ENCODE peak calls at places on chromosome 18, in six cellular contexts. R is activated T-helper 1 cell treated with anti-CD3 and anti-CD28 coated beads, Interleukin-2, amount 50 U/mL, for 16 hours; O is prostate gland; B is AG08395; K is stomach; P is DND-41. W is an unnamed sample.

GRCh38 chr18:74242451-74243096 is 49.2 kb downstream of the CYB5A start:
- DNase-seq in R (no peak), O (no peak), B (no peak), K (no peak), P (no peak), W (peak; percentile 84)

GRCh38 chr18:49362431-49362830 is 98.0 kb downstream of the DYM start:
- DNase-seq in R (no peak), O (no peak), B (no peak), K (no peak), P (no peak), W (no peak)

GRCh38 chr18:59593291-59593717 is 103.9 kb downstream of the CCBE1 start:
- DNase-seq in R (no peak), O (no peak), B (peak; percentile 77), K (no peak), P (no peak), W (no peak)

GRCh38 chr18:73355076-73355475 is 487.3 kb upstream of the NETO1 start:
- DNase-seq in R (no peak), O (no peak), B (no peak), K (no peak), P (no peak), W (no peak)

GRCh38 chr18:36181386-36181785 is 5.9 kb upstream of the MOCOS start:
- DNase-seq in R (no peak), O (no peak), B (no peak), K (no peak), P (no peak), W (peak; percentile 40)

GRCh38 chr18:79221136-79221535 is 151.9 kb downstream of the ATP9B start:
- DNase-seq in R (no peak), O (no peak), B (no peak), K (no peak), P (no peak), W (no peak)

GRCh38 chr18:13500227-13500865 is 226.0 kb downstream of the FAM210A start:
- DNase-seq in R (no peak), O (peak; percentile 49), B (peak; percentile 73), K (no peak), P (peak; percentile 39), W (peak; percentile 50)

GRCh38 chr18:61236476-61237057 is 96.7 kb upstream of the CDH20 start:
- DNase-seq in R (no peak), O (no peak), B (no peak), K (no peak), P (no peak), W (no peak)

GRCh38 chr18:45156941-45157340 is 458.3 kb upstream of the SLC14A2 start:
- DNase-seq in R (no peak), O (no peak), B (no peak), K (no peak), P (no peak), W (no peak)

GRCh38 chr18:37282386-37283037 is 283.1 kb downstream of the CELF4 start:
- DNase-seq in R (no peak), O (no peak), B (no peak), K (no peak), P (no peak), W (no peak)

GRCh38 chr18:2410688-2411087 is 160.6 kb downstream of the METTL4 start:
- DNase-seq in R (no peak), O (no peak), B (no peak), K (no peak), P (no peak), W (no peak)

GRCh38 chr18:11986061-11986460 is 4.8 kb downstream of the IMPA2 start:
- DNase-seq in R (no peak), O (no peak), B (no peak), K (no peak), P (no peak), W (peak; percentile 44)

GRCh38 chr18:5294113-5294617 is 1.4 kb downstream of the ZBTB14 start:
- DNase-seq in R (peak; percentile 25), O (peak; percentile 52), B (no peak), K (peak; percentile 61), P (no peak), W (no peak)

GRCh38 chr18:51123481-51123880 is 74.0 kb downstream of the MEX3C start:
- DNase-seq in R (no peak), O (no peak), B (no peak), K (no peak), P (no peak), W (no peak)

GRCh38 chr18:59549797-59550516 is 147.3 kb downstream of the CCBE1 start:
- DNase-seq in R (no peak), O (peak; percentile 64), B (no peak), K (peak; percentile 31), P (no peak), W (no peak)

GRCh38 chr18:71075147-71075546 is 786.3 kb downstream of the SOCS6 start:
- DNase-seq in R (no peak), O (no peak), B (no peak), K (no peak), P (no peak), W (no peak)

GRCh38 chr18:3305933-3306332 is 44.0 kb downstream of the MYL12B start:
- DNase-seq in R (no peak), O (peak; percentile 27), B (no peak), K (no peak), P (no peak), W (no peak)

GRCh38 chr18:13605901-13606300 is 120.5 kb downstream of the FAM210A start:
- DNase-seq in R (no peak), O (no peak), B (no peak), K (no peak), P (no peak), W (no peak)

GRCh38 chr18:11494093-11494492 is 115.3 kb upstream of the SLC35G4 start:
- DNase-seq in R (no peak), O (no peak), B (peak; percentile 48), K (no peak), P (no peak), W (no peak)

GRCh38 chr18:57432118-57432517 is 3.1 kb upstream of the ONECUT2 start:
- DNase-seq in R (no peak), O (no peak), B (no peak), K (no peak), P (no peak), W (no peak)

GRCh38 chr18:32057624-32058165 is 34.0 kb upstream of the RNF138 start:
- DNase-seq in R (no peak), O (no peak), B (no peak), K (no peak), P (no peak), W (no peak)

GRCh38 chr18:79791141-79791972 is 6.4 kb upstream of the KCNG2 start:
- DNase-seq in R (no peak), O (peak; percentile 58), B (peak; percentile 83), K (peak; percentile 43), P (no peak), W (no peak)

GRCh38 chr18:36448384-36449290 is 151.1 kb downstream of the FHOD3 start:
- DNase-seq in R (no peak), O (no peak), B (no peak), K (no peak), P (no peak), W (no peak)

GRCh38 chr18:25350561-25351201 is 1.3 kb downstream of the ZNF521 start:
- DNase-seq in R (no peak), O (no peak), B (peak; percentile 43), K (no peak), P (no peak), W (peak; percentile 44)

GRCh38 chr18:79945118-79946042 is 6.1 kb downstream of the SLC66A2 start:
- DNase-seq in R (no peak), O (no peak), B (no peak), K (peak; percentile 20), P (no peak), W (peak; percentile 48)

GRCh38 chr18:62616331-62616805 is 93.5 kb downstream of the ZCCHC2 start:
- DNase-seq in R (no peak), O (no peak), B (peak; percentile 71), K (no peak), P (no peak), W (no peak)

GRCh38 chr18:1177232-1177631 is 272.6 kb downstream of the ADCYAP1 start:
- DNase-seq in R (no peak), O (no peak), B (no peak), K (no peak), P (no peak), W (no peak)

GRCh38 chr18:80042785-80043184 is 8.6 kb downstream of the RBFA start:
- DNase-seq in R (no peak), O (no peak), B (no peak), K (no peak), P (no peak), W (no peak)

GRCh38 chr18:63307555-63308200 is 11.9 kb downstream of the BCL2 start:
- DNase-seq in R (no peak), O (no peak), B (no peak), K (no peak), P (no peak), W (no peak)